ENCODE peak calls at places on chromosomes 4 and X, in nine cellular contexts. One of them, this sample, is unnamed.

GRCh38 chr4:2409381-2409783 is 9.1 kb downstream of the ZFYVE28 start:
- DNase-seq in body of pancreas: no peak
- DNase-seq in pancreas: no peak
- DNase-seq in OCI-LY7: no peak
- DNase-seq in tibial nerve: no peak
- DNase-seq in esophagus squamous epithelium: no peak
- DNase-seq in CD4-positive, alpha-beta memory T cell: no peak
- DNase-seq in psoas muscle: no peak
- DNase-seq in lower lobe of right lung: no peak
- DNase-seq in this sample: no peak

GRCh38 chr4:105551968-105552746 is at the start of gene ARHGEF38:
- DNase-seq in esophagus squamous epithelium: no peak
- DNase-seq in OCI-LY7: no peak
- DNase-seq in tibial nerve: no peak
- DNase-seq in psoas muscle: no peak
- DNase-seq in pancreas: peak; percentile 91
- DNase-seq in body of pancreas: peak; percentile 86
- DNase-seq in CD4-positive, alpha-beta memory T cell: no peak
- DNase-seq in lower lobe of right lung: peak; percentile 55
- DNase-seq in this sample: no peak

GRCh38 chr4:26235500-26235899 is 85.3 kb upstream of the RBPJ start:
- DNase-seq in pancreas: peak; percentile 35
- DNase-seq in body of pancreas: peak; percentile 24
- DNase-seq in OCI-LY7: no peak
- DNase-seq in psoas muscle: peak; percentile 80
- DNase-seq in esophagus squamous epithelium: peak; percentile 2
- DNase-seq in lower lobe of right lung: peak; percentile 51
- DNase-seq in CD4-positive, alpha-beta memory T cell: no peak
- DNase-seq in tibial nerve: peak; percentile 38
- DNase-seq in this sample: no peak

GRCh38 chr4:77203380-77204197 is 46.6 kb downstream of the CCNG2 start:
- DNase-seq in pancreas: peak; percentile 57
- DNase-seq in esophagus squamous epithelium: no peak
- DNase-seq in OCI-LY7: peak; percentile 86
- DNase-seq in CD4-positive, alpha-beta memory T cell: peak; percentile 64
- DNase-seq in tibial nerve: peak; percentile 32
- DNase-seq in body of pancreas: peak; percentile 70
- DNase-seq in lower lobe of right lung: no peak
- DNase-seq in psoas muscle: peak; percentile 58
- DNase-seq in this sample: peak; percentile 66

GRCh38 chr4:26873391-26874026 is 12.9 kb downstream of the STIM2 start:
- DNase-seq in body of pancreas: no peak
- DNase-seq in esophagus squamous epithelium: no peak
- DNase-seq in OCI-LY7: no peak
- DNase-seq in pancreas: no peak
- DNase-seq in psoas muscle: no peak
- DNase-seq in CD4-positive, alpha-beta memory T cell: peak; percentile 76
- DNase-seq in tibial nerve: no peak
- DNase-seq in lower lobe of right lung: no peak
- DNase-seq in this sample: peak; percentile 60

GRCh38 chr4:110480031-110480549 is 4.1 kb downstream of the ENPEP start:
- DNase-seq in esophagus squamous epithelium: no peak
- DNase-seq in body of pancreas: no peak
- DNase-seq in CD4-positive, alpha-beta memory T cell: no peak
- DNase-seq in tibial nerve: no peak
- DNase-seq in pancreas: no peak
- DNase-seq in lower lobe of right lung: no peak
- DNase-seq in OCI-LY7: no peak
- DNase-seq in psoas muscle: no peak
- DNase-seq in this sample: no peak

GRCh38 chr4:169823685-169824084 is 65.9 kb upstream of the HPF1 start:
- DNase-seq in pancreas: peak; percentile 38
- DNase-seq in lower lobe of right lung: no peak
- DNase-seq in esophagus squamous epithelium: no peak
- DNase-seq in CD4-positive, alpha-beta memory T cell: peak; percentile 9
- DNase-seq in body of pancreas: peak; percentile 31
- DNase-seq in OCI-LY7: peak; percentile 5
- DNase-seq in psoas muscle: no peak
- DNase-seq in tibial nerve: no peak
- DNase-seq in this sample: no peak

GRCh38 chr4:13561673-13562072 is 17.4 kb upstream of the NKX3-2 start:
- DNase-seq in OCI-LY7: no peak
- DNase-seq in lower lobe of right lung: no peak
- DNase-seq in psoas muscle: no peak
- DNase-seq in pancreas: no peak
- DNase-seq in tibial nerve: no peak
- DNase-seq in esophagus squamous epithelium: no peak
- DNase-seq in body of pancreas: no peak
- DNase-seq in CD4-positive, alpha-beta memory T cell: no peak
- DNase-seq in this sample: no peak

GRCh38 chrX:132740316-132741123 is 217.9 kb downstream of the HS6ST2 start:
- DNase-seq in OCI-LY7: no peak
- DNase-seq in esophagus squamous epithelium: no peak
- DNase-seq in psoas muscle: no peak
- DNase-seq in tibial nerve: no peak
- DNase-seq in pancreas: no peak
- DNase-seq in lower lobe of right lung: no peak
- DNase-seq in CD4-positive, alpha-beta memory T cell: no peak
- DNase-seq in body of pancreas: no peak
- DNase-seq in this sample: no peak

GRCh38 chr4:97720869-97721432 is 422.3 kb downstream of the STPG2 start:
- DNase-seq in tibial nerve: no peak
- DNase-seq in CD4-positive, alpha-beta memory T cell: no peak
- DNase-seq in psoas muscle: no peak
- DNase-seq in lower lobe of right lung: no peak
- DNase-seq in esophagus squamous epithelium: no peak
- DNase-seq in OCI-LY7: no peak
- DNase-seq in pancreas: no peak
- DNase-seq in body of pancreas: no peak
- DNase-seq in this sample: no peak

GRCh38 chrX:138026211-138026610 is 460.3 kb downstream of the ZIC3 start:
- DNase-seq in pancreas: no peak
- DNase-seq in CD4-positive, alpha-beta memory T cell: no peak
- DNase-seq in OCI-LY7: peak; percentile 2
- DNase-seq in tibial nerve: no peak
- DNase-seq in esophagus squamous epithelium: no peak
- DNase-seq in body of pancreas: no peak
- DNase-seq in psoas muscle: no peak
- DNase-seq in lower lobe of right lung: no peak
- DNase-seq in this sample: no peak

GRCh38 chrX:119218198-119218597 is 17.9 kb upstream of the PGRMC1 start:
- DNase-seq in pancreas: no peak
- DNase-seq in lower lobe of right lung: no peak
- DNase-seq in CD4-positive, alpha-beta memory T cell: no peak
- DNase-seq in esophagus squamous epithelium: no peak
- DNase-seq in body of pancreas: no peak
- DNase-seq in psoas muscle: no peak
- DNase-seq in OCI-LY7: peak; percentile 2
- DNase-seq in tibial nerve: no peak
- DNase-seq in this sample: no peak

GRCh38 chr4:39102297-39102696 is 40.3 kb downstream of the KLHL5 start:
- DNase-seq in psoas muscle: no peak
- DNase-seq in CD4-positive, alpha-beta memory T cell: no peak
- DNase-seq in tibial nerve: no peak
- DNase-seq in pancreas: no peak
- DNase-seq in lower lobe of right lung: no peak
- DNase-seq in esophagus squamous epithelium: no peak
- DNase-seq in body of pancreas: no peak
- DNase-seq in OCI-LY7: no peak
- DNase-seq in this sample: no peak

GRCh38 chrX:136810493-136810892 is 29.8 kb upstream of the ARHGEF6 start:
- DNase-seq in OCI-LY7: no peak
- DNase-seq in lower lobe of right lung: no peak
- DNase-seq in tibial nerve: no peak
- DNase-seq in psoas muscle: no peak
- DNase-seq in body of pancreas: no peak
- DNase-seq in pancreas: no peak
- DNase-seq in CD4-positive, alpha-beta memory T cell: no peak
- DNase-seq in esophagus squamous epithelium: no peak
- DNase-seq in this sample: no peak

GRCh38 chrX:431492-432132 is 44.9 kb upstream of the PPP2R3B start:
- DNase-seq in OCI-LY7: no peak
- DNase-seq in pancreas: no peak
- DNase-seq in tibial nerve: no peak
- DNase-seq in CD4-positive, alpha-beta memory T cell: no peak
- DNase-seq in body of pancreas: no peak
- DNase-seq in esophagus squamous epithelium: no peak
- DNase-seq in lower lobe of right lung: no peak
- DNase-seq in psoas muscle: no peak
- DNase-seq in this sample: no peak

DNA sequence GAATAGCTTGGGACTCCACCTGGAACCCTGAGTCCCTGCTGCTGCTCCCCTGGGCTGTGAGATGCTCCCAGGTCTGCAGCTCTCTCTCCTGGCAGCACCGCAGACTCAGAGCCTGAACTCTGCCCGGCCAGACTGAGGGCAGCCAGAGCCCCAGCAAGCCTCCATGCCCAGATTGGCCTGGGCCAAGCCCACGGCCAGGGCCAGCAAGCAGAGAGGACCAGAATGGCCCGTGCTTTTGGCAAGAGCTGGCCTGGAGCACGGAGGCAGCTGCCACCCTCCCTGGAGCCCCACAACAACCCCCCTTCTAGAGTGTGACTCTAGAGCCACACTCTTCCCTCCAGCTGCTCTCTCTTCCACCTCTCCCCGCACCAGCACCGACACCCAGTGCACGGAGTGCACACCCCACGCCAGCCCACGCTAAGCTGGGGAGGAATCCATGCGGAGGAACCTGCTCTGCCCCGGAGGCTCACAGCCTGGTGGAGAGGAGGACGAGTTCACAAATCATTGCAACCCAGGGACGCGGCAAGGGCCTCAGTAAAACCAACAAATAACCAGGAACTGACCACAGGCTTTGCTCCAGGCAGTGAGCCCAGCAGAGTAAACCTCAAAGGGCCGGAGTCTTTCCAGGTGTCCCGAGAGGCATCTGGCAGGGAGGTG is 110.3 kb downstream of the HMX1 start:
- DNase-seq in psoas muscle: peak; percentile 22
- DNase-seq in lower lobe of right lung: peak; percentile 17
- DNase-seq in CD4-positive, alpha-beta memory T cell: no peak
- DNase-seq in tibial nerve: no peak
- DNase-seq in body of pancreas: no peak
- DNase-seq in OCI-LY7: no peak
- DNase-seq in pancreas: no peak
- DNase-seq in esophagus squamous epithelium: no peak
- DNase-seq in this sample: no peak
- H3K9me3 ChIP-seq in psoas muscle: no peaks in the 10 kb centered on the region
- H3K9me3 ChIP-seq in lower lobe of right lung: no peaks in the 10 kb centered on the region
- H3K9me3 ChIP-seq in CD4-positive, alpha-beta memory T cell: no peaks in the 10 kb centered on the region
- H3K9me3 ChIP-seq in tibial nerve: no peaks in the 10 kb centered on the region
- H3K9me3 ChIP-seq in body of pancreas: no peaks in the 10 kb centered on the region
- H3K9me3 ChIP-seq in OCI-LY7: no peaks in the 10 kb centered on the region
- H3K9me3 ChIP-seq in pancreas: no peaks in the 10 kb centered on the region
- H3K9me3 ChIP-seq in esophagus squamous epithelium: no peaks in the 10 kb centered on the region
- H3K9me3 ChIP-seq in this sample: no peaks in the 10 kb centered on the region

DNA sequence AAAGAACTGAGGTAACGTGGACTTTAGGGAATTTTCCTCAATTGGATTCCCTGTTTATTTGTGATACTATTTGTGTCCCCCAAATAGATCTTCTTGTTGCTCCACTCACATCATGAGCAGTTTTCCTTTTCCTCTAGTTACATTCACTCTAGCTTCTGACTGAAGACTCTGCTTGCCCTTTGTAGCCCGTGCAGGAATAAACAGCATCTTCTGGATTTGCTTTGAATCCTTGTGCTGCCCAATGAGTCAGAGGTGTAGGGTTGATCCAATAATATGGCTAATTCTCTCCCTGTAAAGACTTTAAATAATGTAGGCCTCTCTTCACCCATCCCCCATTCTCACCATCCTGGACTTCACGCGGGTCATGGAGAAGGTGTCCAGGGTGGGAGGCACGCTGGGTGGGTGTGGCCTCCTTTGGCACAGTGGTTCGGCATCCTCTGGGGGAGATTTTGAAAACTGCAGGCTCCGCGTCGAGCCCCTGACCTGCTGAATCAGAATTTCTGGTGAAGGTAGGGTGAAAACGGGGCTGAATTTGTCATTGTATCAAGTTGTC is 9.0 kb downstream of the HAND2 start:
- DNase-seq in tibial nerve: no peak
- DNase-seq in CD4-positive, alpha-beta memory T cell: no peak
- DNase-seq in lower lobe of right lung: no peak
- DNase-seq in psoas muscle: no peak
- DNase-seq in pancreas: no peak
- DNase-seq in body of pancreas: no peak
- DNase-seq in OCI-LY7: no peak
- DNase-seq in esophagus squamous epithelium: no peak
- DNase-seq in this sample: no peak
- H3K27ac ChIP-seq in tibial nerve: no peak overlapping the region
- H3K27ac ChIP-seq in CD4-positive, alpha-beta memory T cell: no peak overlapping the region
- H3K27ac ChIP-seq in lower lobe of right lung: no peak overlapping the region
- H3K27ac ChIP-seq in psoas muscle: no peak overlapping the region
- H3K27ac ChIP-seq in pancreas: no peak overlapping the region
- H3K27ac ChIP-seq in body of pancreas: no peak overlapping the region
- H3K27ac ChIP-seq in OCI-LY7: no peak overlapping the region
- H3K27ac ChIP-seq in esophagus squamous epithelium: no peak overlapping the region
- H3K27ac ChIP-seq in this sample: no peak overlapping the region

DNA sequence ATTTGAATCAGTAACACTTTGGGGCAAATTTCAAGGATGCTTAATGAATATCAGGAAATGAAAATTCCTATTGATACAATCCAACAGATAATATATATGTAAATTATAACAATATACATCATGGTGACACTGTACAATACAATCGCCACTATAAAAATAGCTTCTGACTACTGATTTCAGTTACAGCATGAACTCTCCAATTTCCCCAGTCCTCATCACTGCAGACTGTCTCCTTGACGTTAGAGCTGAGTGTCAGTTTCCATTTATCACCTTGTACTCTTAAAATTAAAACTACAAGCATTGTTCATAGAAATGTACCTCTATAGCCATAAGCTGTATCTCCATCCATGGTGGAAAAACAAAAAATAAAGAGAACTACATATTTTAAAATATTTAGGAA is 23.4 kb downstream of the TBC1D9 start:
- DNase-seq in OCI-LY7: no peak
- DNase-seq in lower lobe of right lung: no peak
- DNase-seq in esophagus squamous epithelium: no peak
- DNase-seq in CD4-positive, alpha-beta memory T cell: no peak
- DNase-seq in psoas muscle: no peak
- DNase-seq in tibial nerve: no peak
- DNase-seq in pancreas: no peak
- DNase-seq in body of pancreas: no peak
- DNase-seq in this sample: no peak
- H3K9me3 ChIP-seq in OCI-LY7: no peaks in the 10 kb centered on the region
- H3K9me3 ChIP-seq in lower lobe of right lung: no peaks in the 10 kb centered on the region
- H3K9me3 ChIP-seq in esophagus squamous epithelium: no peaks in the 10 kb centered on the region
- H3K9me3 ChIP-seq in CD4-positive, alpha-beta memory T cell: no peaks in the 10 kb centered on the region
- H3K9me3 ChIP-seq in psoas muscle: no peaks in the 10 kb centered on the region
- H3K9me3 ChIP-seq in tibial nerve: no peaks in the 10 kb centered on the region
- H3K9me3 ChIP-seq in pancreas: no peaks in the 10 kb centered on the region
- H3K9me3 ChIP-seq in body of pancreas: no peaks in the 10 kb centered on the region
- H3K9me3 ChIP-seq in this sample: no peaks in the 10 kb centered on the region

DNA sequence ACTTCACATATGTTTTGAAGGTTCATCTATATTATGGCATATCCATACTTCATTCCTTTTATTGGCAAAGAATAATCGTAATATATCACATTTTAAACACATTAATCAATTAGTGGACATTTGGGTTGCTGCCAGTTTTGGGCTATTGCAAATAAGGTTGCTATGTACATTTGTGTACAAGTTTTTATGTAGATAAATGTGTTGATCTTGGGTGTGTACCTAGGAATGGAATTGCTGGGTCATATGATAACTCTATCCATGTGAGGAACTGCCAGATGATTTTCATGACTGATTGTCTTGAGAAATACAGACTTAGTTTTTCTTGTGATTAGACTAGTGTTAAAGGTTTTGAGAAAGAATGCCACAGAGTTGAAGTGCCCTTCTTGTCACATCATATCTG is 99.2 kb upstream of the RAB40AL start:
- DNase-seq in body of pancreas: no peak
- DNase-seq in lower lobe of right lung: no peak
- DNase-seq in psoas muscle: no peak
- DNase-seq in esophagus squamous epithelium: no peak
- DNase-seq in pancreas: no peak
- DNase-seq in CD4-positive, alpha-beta memory T cell: no peak
- DNase-seq in tibial nerve: no peak
- DNase-seq in OCI-LY7: no peak
- DNase-seq in this sample: no peak
- H3K27ac ChIP-seq in body of pancreas: no peak overlapping the region
- H3K27ac ChIP-seq in lower lobe of right lung: no peak overlapping the region
- H3K27ac ChIP-seq in psoas muscle: no peak overlapping the region
- H3K27ac ChIP-seq in esophagus squamous epithelium: no peak overlapping the region
- H3K27ac ChIP-seq in pancreas: no peak overlapping the region
- H3K27ac ChIP-seq in CD4-positive, alpha-beta memory T cell: no peak overlapping the region
- H3K27ac ChIP-seq in tibial nerve: no peak overlapping the region
- H3K27ac ChIP-seq in OCI-LY7: no peak overlapping the region
- H3K27ac ChIP-seq in this sample: no peak overlapping the region